ENCODE peak calls at places on chromosomes 11 and 22, in four cellular contexts. I, L, D and Q are unnamed samples.

GRCh38 chr11:110355011-110355744 is 58.8 kb upstream of the RDX start:
- DNase-seq in I (peak), L (no peak), D (no peak), Q (no peak)

GRCh38 chr11:36345535-36346141 is 49.5 kb downstream of the PRR5L start:
- DNase-seq in I (no peak), L (no peak), D (no peak), Q (no peak)

GRCh38 chr11:103947566-103947919 is 88.9 kb upstream of the DDI1 start:
- DNase-seq in I (no peak), L (no peak), D (no peak), Q (no peak)

GRCh38 chr11:118527109-118527508 is at the start of gene TTC36:
- DNase-seq in I (no peak), L (peak), D (no peak), Q (no peak)

GRCh38 chr22:19680911-19681862 is 33.1 kb upstream of the SEPTIN5 start:
- DNase-seq in I (no peak), L (no peak), D (no peak), Q (no peak)

GRCh38 chr11:82855616-82856015 is 44.6 kb downstream of the PRCP start:
- DNase-seq in I (no peak), L (no peak), D (no peak), Q (no peak)

GRCh38 chr11:43935131-43935979 is 7.1 kb upstream of the C11orf96 start:
- DNase-seq in I (no peak), L (no peak), D (no peak), Q (no peak)

GRCh38 chr11:65571940-65572339 is 398 bp upstream of the FAM89B start:
- DNase-seq in I (no peak), L (peak), D (no peak), Q (no peak)

GRCh38 chr22:23533771-23534191 is 46.3 kb downstream of the IGLL1 start:
- DNase-seq in I (no peak), L (peak), D (no peak), Q (no peak)

GRCh38 chr22:23534201-23534850 is 45.8 kb downstream of the IGLL1 start:
- DNase-seq in I (no peak), L (no peak), D (no peak), Q (no peak)

GRCh38 chr22:23536821-23537345 is 43.2 kb downstream of the IGLL1 start:
- DNase-seq in I (no peak), L (no peak), D (no peak), Q (no peak)

GRCh38 chr22:23533328-23533762 is 46.7 kb downstream of the IGLL1 start:
- DNase-seq in I (peak), L (peak), D (no peak), Q (peak)

DNA sequence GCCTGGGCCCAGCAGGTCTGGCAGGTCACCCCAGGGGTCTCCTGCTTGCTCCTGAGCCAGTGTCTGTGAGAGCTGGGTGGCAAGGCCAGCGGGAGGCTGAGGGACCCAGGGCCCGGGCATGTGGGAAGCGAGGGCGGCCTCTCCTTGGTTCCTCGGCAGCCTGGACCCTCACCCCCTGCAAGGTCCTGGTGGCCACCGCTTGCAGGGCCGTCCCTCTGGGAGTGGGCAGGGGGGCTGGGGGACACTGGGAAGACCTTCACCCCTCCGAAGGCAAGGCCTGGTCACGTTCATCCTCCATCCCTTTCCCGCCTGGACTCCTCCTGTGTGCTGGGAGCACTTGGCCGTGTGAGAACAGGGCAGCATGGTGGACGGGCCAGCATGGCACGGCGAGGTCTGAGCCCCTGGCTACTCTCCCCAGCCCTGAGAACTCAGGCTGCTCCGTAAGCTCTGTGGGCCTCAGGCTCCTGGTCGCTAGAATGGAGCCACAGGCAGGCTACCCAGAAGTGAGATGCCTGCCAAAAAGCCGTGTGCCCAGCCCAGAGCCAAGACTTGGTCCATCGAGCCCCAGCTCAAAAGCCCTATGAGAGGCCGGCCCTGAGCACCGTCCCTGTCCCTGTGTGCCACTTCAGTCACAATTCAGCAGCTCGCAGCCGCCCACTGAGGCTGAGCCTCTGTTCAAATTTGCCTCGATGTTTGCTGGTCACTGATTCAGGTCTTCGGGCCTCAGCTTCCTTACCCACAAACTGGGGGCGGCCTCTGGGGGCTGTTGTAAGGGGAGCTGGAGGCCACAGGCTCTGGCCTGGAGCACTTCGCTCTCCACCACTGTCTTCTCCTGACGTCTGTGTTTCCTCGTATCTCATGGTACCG is 45.0 kb downstream of the IGLL1 start:
- DNase-seq in I (no peak), L (no peak), D (no peak), Q (no peak)
- TF ChIP-seq ATF2 in I (no peak), L (no peak), D (no peak), Q (no peak)

GRCh38 chr22:39931271-39931670 is 28.9 kb upstream of the TMA7B start:
- DNase-seq in I (no peak), L (no peak), D (no peak), Q (no peak)

GRCh38 chr22:39932166-39932565 is 28.0 kb upstream of the TMA7B start:
- DNase-seq in I (no peak), L (no peak), D (no peak), Q (no peak)

GRCh38 chr22:39935116-39935515 is 25.1 kb upstream of the TMA7B start:
- DNase-seq in I (no peak), L (no peak), D (no peak), Q (no peak)

GRCh38 chr22:39933741-39934140 is 26.5 kb upstream of the TMA7B start:
- DNase-seq in I (no peak), L (no peak), D (no peak), Q (no peak)

GRCh38 chr22:39932918-39933649 is 27.1 kb upstream of the TMA7B start:
- DNase-seq in I (peak), L (peak), D (no peak), Q (peak)
- TF ChIP-seq KDM1A in I (no peak), L (no peak), D (no peak), Q (peak)

DNA sequence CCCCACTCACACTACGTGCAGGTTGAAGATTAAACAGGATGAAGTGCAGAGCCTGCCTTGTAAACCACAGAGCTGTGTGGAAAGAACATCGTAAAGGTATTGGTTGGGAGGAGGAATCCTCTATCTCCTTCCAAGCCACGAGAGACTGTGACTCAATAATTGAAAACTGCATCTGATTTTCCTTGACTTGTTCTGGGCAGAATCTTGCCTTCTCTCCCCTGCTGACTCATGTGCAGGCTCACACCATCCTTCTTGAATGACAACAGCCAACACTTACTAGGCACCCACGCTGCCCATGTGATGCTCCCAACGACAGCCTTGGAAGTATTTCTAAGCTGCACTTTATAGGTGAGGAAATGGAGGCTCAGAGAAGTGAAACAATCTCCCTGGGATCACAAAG is 563.0 kb downstream of the MIAT start:
- DNase-seq in I (no peak), L (no peak), D (no peak), Q (no peak)
- TF ChIP-seq CREB1 in I (no peak), L (no peak), D (no peak), Q (no peak)

GRCh38 chr11:126808851-126809250 is 191.7 kb downstream of the KIRREL3 start:
- DNase-seq in I (no peak), L (no peak), D (no peak), Q (no peak)

GRCh38 chr11:126809514-126810289 is 190.9 kb downstream of the KIRREL3 start:
- DNase-seq in I (no peak), L (no peak), D (no peak), Q (no peak)

GRCh38 chr11:126799974-126800373 is 200.6 kb downstream of the KIRREL3 start:
- DNase-seq in I (no peak), L (no peak), D (no peak), Q (no peak)

DNA sequence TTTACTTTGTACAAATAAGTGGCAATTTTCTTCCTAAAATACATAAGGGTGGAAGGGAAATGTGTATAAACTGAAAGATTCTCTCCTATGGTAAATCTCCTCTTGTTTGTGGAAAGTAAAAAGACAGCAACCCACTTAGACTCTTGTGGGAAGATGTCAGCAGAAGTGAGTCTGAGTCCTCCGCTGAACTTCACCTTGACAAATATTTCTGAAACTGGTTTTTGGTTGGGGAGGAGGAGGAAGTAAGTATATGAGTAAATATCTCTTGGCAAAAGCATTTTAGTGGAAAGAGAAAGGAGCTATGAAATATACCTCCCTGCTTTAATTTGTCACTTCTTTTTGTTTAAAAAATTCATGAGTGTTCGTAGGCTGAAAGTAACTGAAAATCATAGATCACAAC is 196.2 kb downstream of the KIRREL3 start:
- DNase-seq in I (no peak), L (no peak), D (no peak), Q (no peak)
- TF ChIP-seq ATF2 in I (no peak), L (no peak), D (no peak), Q (no peak)